ENCODE peak calls at places on chromosomes 2 and 18, in six cellular contexts. Y, E, W, J, A and C are unnamed samples.

GRCh38 chr2:70984576-70985282 is 6.3 kb downstream of the ANKRD53 start:
- DNase-seq in Y (peak; percentile 34), E (peak; percentile 76), A (peak; percentile 78), W (peak; percentile 51), J (no peak), C (peak; percentile 79)

GRCh38 chr18:78689606-78690005 is 290.0 kb upstream of the SALL3 start:
- DNase-seq in Y (no peak), J (no peak), A (no peak), W (no peak), E (no peak), C (no peak)

GRCh38 chr18:6741786-6742185 is 12.3 kb downstream of the ARHGAP28 start:
- DNase-seq in W (no peak), Y (no peak), A (no peak), J (no peak), E (no peak), C (no peak)

GRCh38 chr2:145751155-145751554 is 1231.2 kb upstream of the ZEB2 start:
- DNase-seq in Y (no peak), J (no peak), W (no peak), A (no peak), E (no peak), C (no peak)

GRCh38 chr2:234555616-234556249 is 58.9 kb upstream of the ARL4C start:
- DNase-seq in A (no peak), W (no peak), J (no peak), Y (no peak), E (peak; percentile 28), C (no peak)

GRCh38 chr2:105786231-105787230 is 41.8 kb downstream of the NCK2 start:
- DNase-seq in E (no peak), W (no peak), J (no peak), Y (no peak), A (no peak), C (no peak)

GRCh38 chr2:47867205-47867604 is 39.1 kb downstream of the FBXO11 start:
- DNase-seq in J (peak; percentile 25), A (no peak), W (no peak), Y (peak; percentile 75), E (no peak), C (no peak)

GRCh38 chr2:1550658-1551316 is 137.5 kb downstream of the TPO start:
- DNase-seq in Y (peak; percentile 47), J (no peak), W (peak; percentile 51), A (peak; percentile 85), E (peak; percentile 38), C (no peak)

GRCh38 chr2:126932966-126933555 is 34.4 kb downstream of the TEX51 start:
- DNase-seq in Y (no peak), A (no peak), E (no peak), W (no peak), J (no peak), C (no peak)

GRCh38 chr2:69168950-69169695 is 156.1 kb downstream of the ANTXR1 start:
- DNase-seq in E (no peak), A (no peak), Y (no peak), J (no peak), W (no peak), C (no peak)

GRCh38 chr18:50203801-50204604 is 9.1 kb upstream of the MYO5B start:
- DNase-seq in J (no peak), Y (peak; percentile 22), E (peak; percentile 43), A (peak; percentile 88), W (no peak), C (no peak)

GRCh38 chr2:11722249-11723060 is 24.0 kb upstream of the LPIN1 start:
- DNase-seq in A (no peak), E (no peak), Y (no peak), W (no peak), J (no peak), C (no peak)

GRCh38 chr2:38702413-38702812 is 36.5 kb downstream of the GALM start:
- DNase-seq in Y (no peak), A (no peak), E (no peak), J (no peak), W (no peak), C (no peak)

GRCh38 chr2:108454440-108454839 is 5.4 kb downstream of the GCC2 start:
- DNase-seq in E (no peak), J (no peak), Y (no peak), W (no peak), A (no peak), C (no peak)

GRCh38 chr2:237271698-237272097 is 142.3 kb downstream of the COL6A3 start:
- DNase-seq in Y (no peak), W (no peak), J (no peak), A (no peak), E (no peak), C (no peak)

GRCh38 chr18:49016648-49017539 is 66.1 kb upstream of the SMAD7 start:
- DNase-seq in J (no peak), E (no peak), Y (no peak), A (peak; percentile 32), W (peak; percentile 8), C (peak; percentile 57)

GRCh38 chr2:15300645-15301573 is 260.2 kb downstream of the NBAS start:
- DNase-seq in E (no peak), Y (no peak), W (no peak), J (no peak), A (no peak), C (no peak)

GRCh38 chr18:62516242-62516641 is 6.6 kb upstream of the ZCCHC2 start:
- DNase-seq in W (no peak), A (no peak), Y (no peak), E (no peak), J (no peak), C (no peak)

GRCh38 chr2:176424756-176425155 is 155.5 kb downstream of the MTX2 start:
- DNase-seq in Y (no peak), W (no peak), E (no peak), A (peak; percentile 56), J (no peak), C (no peak)

GRCh38 chr2:29097569-29097968 is 17.6 kb upstream of the CLIP4 start:
- DNase-seq in E (no peak), A (no peak), W (no peak), Y (no peak), J (no peak), C (no peak)

GRCh38 chr2:49978341-49978740 is 824.0 kb upstream of the FSHR start:
- DNase-seq in A (peak; percentile 50), E (no peak), J (no peak), Y (no peak), W (no peak), C (no peak)

GRCh38 chr2:49971453-49971852 is 817.1 kb upstream of the FSHR start:
- DNase-seq in W (no peak), A (no peak), Y (no peak), J (no peak), E (no peak), C (no peak)

GRCh38 chr2:49972699-49973098 is 818.4 kb upstream of the FSHR start:
- DNase-seq in Y (no peak), W (no peak), E (no peak), A (peak; percentile 85), J (no peak), C (no peak)

GRCh38 chr2:49973917-49974368 is 819.6 kb upstream of the FSHR start:
- DNase-seq in J (no peak), W (peak; percentile 91), E (peak; percentile 46), A (peak; percentile 82), Y (peak; percentile 32), C (peak; percentile 81)
- H3K4me3 ChIP-seq in J (peak overlapping the region; percentile 25), W (peak overlapping the region; percentile 71), E (peak overlapping the region; percentile 19), A (peak overlapping the region; percentile 32), Y (no peak overlapping the region), C (peak overlapping the region; percentile 13)

GRCh38 chr2:232888099-232888836 is 18.2 kb downstream of the SNORC start:
- DNase-seq in J (peak; percentile 11), A (no peak), W (no peak), E (no peak), Y (no peak), C (peak; percentile 33)

GRCh38 chr2:232888839-232889529 is 18.9 kb downstream of the SNORC start:
- DNase-seq in Y (no peak), W (no peak), A (no peak), E (no peak), J (peak; percentile 1), C (peak; percentile 33)

GRCh38 chr2:232886632-232887031 is 16.6 kb downstream of the SNORC start:
- DNase-seq in Y (no peak), W (no peak), A (no peak), J (no peak), E (no peak), C (peak; percentile 45)

GRCh38 chr2:232886176-232886575 is 16.1 kb downstream of the SNORC start:
- DNase-seq in W (no peak), Y (no peak), J (no peak), A (no peak), E (no peak), C (no peak)

GRCh38 chr2:232887171-232887850 is 17.2 kb downstream of the SNORC start:
- DNase-seq in A (peak; percentile 50), E (no peak), Y (no peak), J (peak; percentile 9), W (peak; percentile 19), C (peak; percentile 59)
- TF ChIP-seq CTCF in A (peak; percentile 41), E (no peak), Y (no peak), J (no peak), W (no peak), C (no peak)

DNA sequence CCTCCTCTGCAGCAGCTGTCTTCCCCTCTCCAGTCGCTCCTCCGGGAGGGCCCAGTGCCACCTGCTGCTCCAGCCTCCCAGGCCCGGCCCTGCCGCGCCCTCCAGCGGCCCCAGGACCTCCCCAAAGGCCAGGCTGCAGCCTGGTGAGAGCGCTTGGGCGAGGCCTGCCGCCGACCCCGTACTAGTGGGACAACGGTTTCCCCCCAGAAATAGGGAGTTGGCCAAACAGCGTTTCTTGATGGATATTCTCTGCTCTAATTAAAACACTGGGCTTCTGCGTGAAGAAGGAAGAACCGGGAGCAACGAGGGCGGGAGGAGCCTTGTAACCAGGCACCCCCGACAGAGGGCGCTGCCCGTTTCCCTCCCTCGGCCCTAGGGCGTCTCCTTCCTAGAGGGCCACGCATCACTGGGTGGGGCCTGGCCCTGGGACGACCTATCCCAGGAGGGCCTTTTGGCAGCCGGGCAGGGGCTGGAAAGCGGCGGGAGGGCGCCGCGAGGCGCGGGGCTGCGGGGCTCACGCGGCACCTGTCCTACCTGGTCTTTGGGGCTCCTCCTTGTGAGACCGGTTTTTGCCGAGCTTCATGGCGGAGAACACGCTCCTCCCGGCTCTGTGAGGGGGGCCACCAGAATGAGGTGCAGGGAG is 25.4 kb upstream of the OTOF start:
- DNase-seq in J (peak; percentile 38), E (peak; percentile 24), A (peak; percentile 93), Y (peak; percentile 58), W (peak; percentile 57), C (no peak)
- H3K4me3 ChIP-seq in J (peak overlapping the region; percentile 49), E (no peak overlapping the region), A (peak overlapping the region; percentile 57), Y (peak overlapping the region; percentile 21), W (peak overlapping the region; percentile 63), C (peak overlapping the region; percentile 43)

GRCh38 chr2:113041871-113042270 is 10.8 kb downstream of the IL36B start:
- DNase-seq in J (no peak), Y (no peak), A (no peak), W (no peak), E (no peak), C (no peak)
- TF ChIP-seq CTCF in J (no peak), Y (no peak), A (no peak), W (no peak), E (peak; percentile 12), C (no peak)

DNA sequence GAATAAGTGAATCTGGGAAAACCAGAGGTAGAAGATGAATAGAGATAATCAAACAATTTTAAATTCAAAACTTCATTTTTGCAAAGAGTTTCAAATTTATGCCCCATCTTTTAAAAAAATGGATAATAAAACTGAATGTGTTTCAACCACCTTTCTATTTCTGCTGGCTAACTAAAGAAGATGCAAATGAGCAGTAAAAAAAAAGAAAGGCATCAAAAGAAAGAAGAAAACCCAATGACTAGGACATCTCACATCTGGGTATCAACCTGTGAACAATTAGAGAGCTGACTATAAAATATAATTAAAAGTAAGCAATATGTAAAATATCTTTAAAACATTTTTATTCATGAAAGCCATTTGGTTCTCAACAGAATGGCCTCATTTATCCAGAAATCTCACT is 2.5 kb downstream of the PGAP1 start:
- DNase-seq in A (no peak), W (no peak), Y (no peak), E (no peak), J (no peak), C (no peak)
- H3K4me3 ChIP-seq in A (peak overlapping the region; percentile 92), W (peak overlapping the region; percentile 71), Y (no peak overlapping the region), E (no peak overlapping the region), J (no peak overlapping the region), C (no peak overlapping the region)